ENCODE peak calls at places on chromosomes 11 and 22, in five cellular contexts. P is thoracic aorta, Y is esophagus squamous epithelium, A is right atrium auricular region, I is cardiac fibroblast. K is an unnamed sample.

GRCh38 chr22:19330865-19331418 is 39.4 kb upstream of the CLTCL1 start:
- DNase-seq in P (no peak), Y (no peak), A (no peak), I (no peak), K (no peak)

GRCh38 chr22:40479126-40479800 is 108.9 kb downstream of the SGSM3 start:
- DNase-seq in P (no peak), Y (no peak), A (no peak), I (no peak), K (no peak)

GRCh38 chr22:41485033-41485432 is 16.1 kb downstream of the ACO2 start:
- DNase-seq in P (no peak), Y (no peak), A (no peak), I (no peak), K (no peak)

GRCh38 chr22:40363059-40363458 is 7.3 kb upstream of the SGSM3 start:
- DNase-seq in P (no peak), Y (no peak), A (no peak), I (no peak), K (peak; percentile 45)

GRCh38 chr11:69216609-69217008 is 60.9 kb downstream of the SMIM38 start:
- DNase-seq in P (no peak), Y (no peak), A (no peak), I (no peak), K (no peak)

GRCh38 chr11:128663824-128664223 is 30.0 kb upstream of the FLI1 start:
- DNase-seq in P (no peak), Y (no peak), A (no peak), I (no peak), K (no peak)

GRCh38 chr11:36431429-36432092 is 78.5 kb downstream of the TRAF6 start:
- DNase-seq in P (no peak), Y (no peak), A (peak; percentile 87), I (peak; percentile 96), K (peak; percentile 99)

GRCh38 chr11:128509990-128510389 is 77.4 kb downstream of the ETS1 start:
- DNase-seq in P (no peak), Y (no peak), A (no peak), I (no peak), K (peak; percentile 54)

GRCh38 chr11:3894128-3894731 is 38.8 kb downstream of the STIM1 start:
- DNase-seq in P (no peak), Y (peak; percentile 23), A (no peak), I (peak; percentile 34), K (peak; percentile 28)

GRCh38 chr22:32800158-32800557 is 1.3 kb upstream of the TIMP3 start:
- DNase-seq in P (no peak), Y (no peak), A (no peak), I (no peak), K (no peak)

GRCh38 chr11:111815489-111815888 is 49.3 kb upstream of the PPP2R1B start:
- DNase-seq in P (no peak), Y (no peak), A (no peak), I (no peak), K (no peak)

GRCh38 chr11:34313099-34313517 is 44.7 kb downstream of the ABTB2 start:
- DNase-seq in P (no peak), Y (no peak), A (no peak), I (no peak), K (no peak)

GRCh38 chr11:60762851-60763691 is 6.4 kb downstream of the MS4A15 start:
- DNase-seq in P (no peak), Y (no peak), A (no peak), I (no peak), K (peak; percentile 17)

GRCh38 chr11:118619444-118620205 is 12.2 kb downstream of the PHLDB1 start:
- DNase-seq in P (peak; percentile 80), Y (no peak), A (peak; percentile 85), I (peak; percentile 97), K (peak; percentile 96)

GRCh38 chr22:27468712-27469111 is 332.8 kb downstream of the MN1 start:
- DNase-seq in P (no peak), Y (no peak), A (no peak), I (no peak), K (no peak)

GRCh38 chr11:32032052-32032451 is 58.8 kb upstream of the RCN1 start:
- DNase-seq in P (no peak), Y (no peak), A (no peak), I (no peak), K (no peak)

GRCh38 chr11:74269161-74269809 is 42.2 kb downstream of the P4HA3 start:
- DNase-seq in P (no peak), Y (no peak), A (no peak), I (peak; percentile 73), K (peak; percentile 84)

GRCh38 chr22:26327306-26327705 is 101.8 kb upstream of the ASPHD2 start:
- DNase-seq in P (no peak), Y (no peak), A (no peak), I (no peak), K (no peak)

GRCh38 chr11:24356501-24356900 is 140.4 kb upstream of the LUZP2 start:
- DNase-seq in P (no peak), Y (no peak), A (no peak), I (no peak), K (peak; percentile 13)

GRCh38 chr11:9148035-9148434 is 56.6 kb upstream of the SCUBE2 start:
- DNase-seq in P (no peak), Y (no peak), A (no peak), I (no peak), K (no peak)

GRCh38 chr11:86606849-86607481 is 65.5 kb downstream of the ME3 start:
- DNase-seq in P (no peak), Y (no peak), A (no peak), I (peak; percentile 63), K (peak; percentile 37)

GRCh38 chr11:14480716-14481115 is 18.9 kb downstream of the COPB1 start:
- DNase-seq in P (no peak), Y (no peak), A (no peak), I (no peak), K (no peak)

GRCh38 chr11:84870486-84870885 is 756.7 kb downstream of the DLG2 start:
- DNase-seq in P (no peak), Y (no peak), A (no peak), I (no peak), K (no peak)

GRCh38 chr11:9264381-9265210 is 554 bp downstream of the DENND5A start:
- DNase-seq in P (peak; percentile 53), Y (peak; percentile 7), A (peak; percentile 90), I (peak; percentile 89), K (peak; percentile 83)

GRCh38 chr11:67354314-67355022 is 1.1 kb upstream of the POLD4 start:
- DNase-seq in P (peak; percentile 87), Y (no peak), A (peak; percentile 93), I (peak; percentile 96), K (peak; percentile 84)

GRCh38 chr11:13216019-13217006 is 61.3 kb upstream of the BMAL1 start:
- DNase-seq in P (no peak), Y (no peak), A (no peak), I (peak; percentile 87), K (peak; percentile 82)

DNA sequence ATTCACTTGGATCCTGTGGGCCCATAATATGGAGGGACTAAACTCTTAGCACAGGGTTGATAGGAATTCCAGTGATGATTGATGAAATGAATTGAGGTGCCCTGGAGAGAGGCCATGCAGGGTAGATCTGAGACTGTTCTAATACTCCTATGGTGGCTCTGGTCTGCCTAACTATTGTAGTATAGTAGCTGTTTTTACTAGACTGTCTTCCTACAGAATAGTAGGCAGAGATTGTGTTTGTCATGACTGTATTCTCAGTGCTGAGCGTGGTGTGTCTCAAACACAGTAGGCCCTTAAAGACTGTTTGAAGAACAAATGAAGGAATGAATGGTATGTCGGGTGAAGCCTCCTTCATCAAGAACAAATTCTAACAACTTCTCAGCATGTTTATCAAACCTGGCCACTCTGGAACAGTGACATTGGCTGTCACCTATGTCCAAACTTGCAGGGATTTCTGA is 107.0 kb upstream of the SESN3 start:
- DNase-seq in P (no peak), Y (no peak), A (no peak), I (no peak), K (no peak)
- H3K4me3 ChIP-seq in P (peak overlapping the region; percentile 56), Y (peak overlapping the region; percentile 14), A (no peak overlapping the region), I (no peak overlapping the region), K (no peak overlapping the region)

DNA sequence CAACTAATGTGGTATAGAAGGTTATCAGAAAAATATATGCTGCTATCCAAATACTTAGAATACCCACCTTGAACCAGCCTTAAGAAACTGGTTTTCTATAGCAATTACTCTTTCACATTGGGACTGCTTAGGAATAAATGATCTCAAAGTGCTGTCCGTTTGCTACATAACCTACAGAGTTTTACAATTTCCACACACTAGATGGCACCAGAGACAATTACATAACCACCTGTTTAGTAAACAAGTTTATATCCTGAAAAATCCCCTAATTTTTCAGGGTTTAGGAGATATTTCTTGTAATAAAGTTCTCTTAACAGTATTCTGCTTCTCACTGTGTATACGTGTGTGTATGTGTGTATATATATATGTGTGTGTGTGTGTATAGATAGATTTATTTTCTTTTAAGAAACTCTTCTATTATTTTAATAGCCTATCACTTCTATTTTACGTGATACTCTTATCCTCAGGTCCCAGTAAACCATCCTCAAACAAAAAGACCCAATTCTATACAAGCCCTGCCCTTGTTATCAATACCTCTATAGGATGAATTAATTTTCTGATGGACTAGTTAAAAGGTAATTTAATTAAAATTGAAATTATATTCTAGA is 6.7 kb upstream of the OR5I1 start:
- DNase-seq in P (no peak), Y (no peak), A (no peak), I (peak; percentile 33), K (peak; percentile 48)
- TF ChIP-seq CTCF in P (no peak), Y (no peak), A (peak; percentile 59), I (peak; percentile 37), K (peak; percentile 37)

DNA sequence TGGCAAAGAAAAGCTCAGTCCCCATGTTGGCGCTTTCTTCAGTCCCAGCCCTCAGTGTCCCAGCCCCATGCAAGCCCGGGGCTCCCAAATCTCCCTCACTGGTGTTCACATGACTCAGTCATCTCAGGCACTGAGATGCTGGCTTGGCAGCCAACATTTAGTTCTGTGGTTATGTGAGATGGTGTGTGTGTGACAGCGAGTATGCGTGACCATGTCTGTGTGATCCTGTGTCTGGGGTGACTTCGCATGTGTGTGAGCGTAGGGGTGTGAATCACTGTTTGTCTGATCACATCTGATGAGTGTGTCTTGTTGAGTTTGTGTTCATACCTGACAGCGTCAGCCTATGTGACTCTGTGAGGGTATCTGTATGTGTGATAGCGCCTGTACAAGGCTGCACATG is 16.2 kb downstream of the CREB3L1 start:
- DNase-seq in P (no peak), Y (no peak), A (no peak), I (peak; percentile 76), K (peak; percentile 79)
- H3K4me3 ChIP-seq in P (no peak overlapping the region), Y (no peak overlapping the region), A (no peak overlapping the region), I (no peak overlapping the region), K (no peak overlapping the region)

GRCh38 chr22:29994941-29995340 is 85.3 kb upstream of the HORMAD2 start:
- DNase-seq in P (no peak), Y (no peak), A (no peak), I (peak; percentile 63), K (peak; percentile 76)

GRCh38 chr22:30000566-30000965 is 79.7 kb upstream of the HORMAD2 start:
- DNase-seq in P (no peak), Y (no peak), A (no peak), I (no peak), K (peak; percentile 54)

GRCh38 chr22:30001459-30001858 is 78.8 kb upstream of the HORMAD2 start:
- DNase-seq in P (no peak), Y (no peak), A (no peak), I (no peak), K (no peak)

GRCh38 chr22:29997516-29997915 is 82.7 kb upstream of the HORMAD2 start:
- DNase-seq in P (no peak), Y (no peak), A (no peak), I (no peak), K (no peak)

DNA sequence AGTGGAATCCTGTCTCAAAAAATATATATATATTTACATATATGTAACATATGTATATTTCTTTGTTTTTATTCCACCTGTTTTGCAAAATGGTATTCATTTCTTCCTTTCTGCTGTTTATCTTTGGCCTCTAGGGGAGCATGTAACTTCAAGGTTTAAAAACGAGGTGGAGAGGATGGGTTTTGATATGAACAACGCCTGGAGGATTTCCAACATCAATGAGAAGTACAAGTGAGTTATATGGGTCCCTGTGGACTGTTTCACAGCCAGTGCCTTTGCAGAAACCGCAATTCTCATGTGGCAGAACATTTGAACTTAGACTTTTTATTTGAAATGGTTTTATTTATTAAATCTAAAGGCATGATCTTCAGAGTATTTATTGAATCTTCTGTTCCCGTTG is 81.6 kb upstream of the HORMAD2 start:
- DNase-seq in P (no peak), Y (no peak), A (no peak), I (no peak), K (peak; percentile 48)
- TF ChIP-seq CTCF in P (no peak), Y (no peak), A (no peak), I (peak; percentile 52), K (peak; percentile 49)